ENCODE peak calls at places on chromosomes 5 and 9, in nine cellular contexts. R is Caco-2; Y is fibroblast of villous mesenchyme; D is cardiac muscle cell; I is WERI-Rb-1; S is CD8-positive, alpha-beta T cell; V is mammary epithelial cell; Z is HL-60; C is prostate gland. Q is an unnamed sample.

GRCh38 chr5:55899344-55899743 is 48.2 kb downstream of the IL31RA start:
- DNase-seq in S (no peak), V (peak; percentile 22), D (no peak), I (no peak), R (no peak), Z (no peak), C (no peak), Y (peak; percentile 34), Q (no peak)

GRCh38 chr5:66171349-66172344 is 27.5 kb downstream of the SREK1 start:
- DNase-seq in R (peak; percentile 48), I (peak; percentile 18), D (peak; percentile 56), Z (peak; percentile 2), C (peak; percentile 20), Y (peak; percentile 73), V (peak; percentile 43), S (peak; percentile 64), Q (peak; percentile 60)

GRCh38 chr9:123825337-123825736 is 104.6 kb downstream of the DENND1A start:
- DNase-seq in V (no peak), R (peak; percentile 16), D (no peak), Y (peak; percentile 17), I (no peak), S (no peak), Z (no peak), C (no peak), Q (no peak)

GRCh38 chr9:119137479-119137878 is 231.8 kb downstream of the BRINP1 start:
- DNase-seq in Y (no peak), Z (no peak), V (no peak), I (no peak), R (no peak), S (no peak), D (no peak), C (no peak), Q (no peak)

GRCh38 chr9:89363311-89363670 is 45.0 kb downstream of the SECISBP2 start:
- DNase-seq in I (no peak), Y (no peak), Z (no peak), C (no peak), D (no peak), V (no peak), S (no peak), R (no peak), Q (no peak)

GRCh38 chr5:60687927-60688720 is 11.8 kb downstream of the DEPDC1B start:
- DNase-seq in I (peak; percentile 21), V (peak; percentile 52), D (no peak), Y (peak; percentile 51), S (no peak), R (peak; percentile 65), C (no peak), Z (no peak), Q (peak; percentile 65)

GRCh38 chr9:126722922-126723806 is 81.7 kb upstream of the ZBTB43 start:
- DNase-seq in I (peak; percentile 88), R (no peak), Y (peak; percentile 16), V (no peak), S (peak; percentile 78), C (peak; percentile 36), D (peak; percentile 32), Z (no peak), Q (peak; percentile 84)

GRCh38 chr5:175856408-175856807 is 15.0 kb upstream of the CPLX2 start:
- DNase-seq in V (no peak), R (no peak), S (no peak), I (no peak), Y (no peak), C (no peak), Z (no peak), D (no peak), Q (no peak)

GRCh38 chr5:102341918-102342317 is 45.8 kb upstream of the SLCO4C1 start:
- DNase-seq in V (no peak), C (no peak), Z (no peak), Y (no peak), D (no peak), I (peak; percentile 12), S (no peak), R (no peak), Q (no peak)

GRCh38 chr9:116417464-116417863 is 263.9 kb downstream of the PAPPA start:
- DNase-seq in C (no peak), I (no peak), Z (no peak), S (no peak), D (no peak), Y (peak; percentile 38), R (no peak), V (peak; percentile 41), Q (no peak)

GRCh38 chr9:35364817-35365585 is 124.9 kb upstream of the RUSC2 start:
- DNase-seq in R (no peak), C (no peak), S (no peak), V (no peak), D (no peak), Z (no peak), I (no peak), Y (no peak), Q (no peak)

GRCh38 chr9:89486681-89487080 is 11.2 kb downstream of the SEMA4D start:
- DNase-seq in S (no peak), C (no peak), R (no peak), I (no peak), V (no peak), Z (no peak), Y (no peak), D (no peak), Q (no peak)

GRCh38 chr9:93114169-93114983 is 18.4 kb downstream of the CARD19 start:
- DNase-seq in Z (peak; percentile 58), Y (no peak), V (no peak), C (no peak), S (peak; percentile 14), D (no peak), I (no peak), R (no peak), Q (no peak)

GRCh38 chr5:107519900-107520354 is 150.8 kb downstream of the EFNA5 start:
- DNase-seq in V (peak; percentile 29), Y (peak; percentile 50), R (peak; percentile 8), I (no peak), C (no peak), S (no peak), D (peak; percentile 51), Z (no peak), Q (peak; percentile 82)

GRCh38 chr9:3746296-3747275 is 220.8 kb upstream of the RFX3 start:
- DNase-seq in S (no peak), Z (peak; percentile 14), Y (peak; percentile 80), V (peak; percentile 93), D (no peak), I (no peak), C (no peak), R (no peak), Q (no peak)

GRCh38 chr9:82763631-82764030 is 299.3 kb downstream of the RASEF start:
- DNase-seq in I (peak; percentile 80), D (no peak), S (no peak), R (peak; percentile 1), Z (no peak), V (no peak), C (no peak), Y (no peak), Q (peak; percentile 5)

GRCh38 chr9:36092509-36093215 is 43.9 kb upstream of the GLIPR2 start:
- DNase-seq in Y (peak; percentile 35), V (no peak), C (no peak), R (no peak), I (no peak), S (peak; percentile 27), Z (no peak), D (no peak), Q (peak; percentile 88)

GRCh38 chr9:87322840-87323635 is 174.6 kb upstream of the DAPK1 start:
- DNase-seq in I (no peak), D (no peak), Y (peak; percentile 58), Z (no peak), R (no peak), V (peak; percentile 51), C (no peak), S (no peak), Q (no peak)

GRCh38 chr9:13728917-13729811 is 449.7 kb upstream of the MPDZ start:
- DNase-seq in D (no peak), V (peak; percentile 79), Y (peak; percentile 17), I (no peak), C (no peak), R (no peak), Z (no peak), S (no peak), Q (no peak)

GRCh38 chr9:75505654-75506053 is 384.8 kb upstream of the PCSK5 start:
- DNase-seq in C (no peak), D (no peak), Y (no peak), I (no peak), S (no peak), Z (no peak), R (no peak), V (no peak), Q (no peak)
- H3K4me3 ChIP-seq in C (no peak overlapping the region), D (no peak overlapping the region), Y (no peak overlapping the region), I (no peak overlapping the region), S (no peak overlapping the region), Z (no peak overlapping the region), R (no peak overlapping the region), V (no peak overlapping the region), Q (no peak overlapping the region)

GRCh38 chr5:160672521-160672920 is 179.5 kb downstream of the ATP10B start:
- DNase-seq in V (no peak), D (no peak), R (no peak), Y (no peak), C (no peak), I (no peak), S (no peak), Z (no peak), Q (no peak)

GRCh38 chr5:160675988-160676387 is 176.0 kb downstream of the ATP10B start:
- DNase-seq in Y (no peak), I (no peak), C (no peak), S (no peak), D (peak; percentile 15), R (peak; percentile 26), V (no peak), Z (no peak), Q (peak; percentile 9)
- TF ChIP-seq CTCF in Y (no peak), I (no peak), C (no peak), S (no peak), D (no peak), R (no peak), V (no peak), Z (peak; percentile 9), Q (peak; percentile 19)

DNA sequence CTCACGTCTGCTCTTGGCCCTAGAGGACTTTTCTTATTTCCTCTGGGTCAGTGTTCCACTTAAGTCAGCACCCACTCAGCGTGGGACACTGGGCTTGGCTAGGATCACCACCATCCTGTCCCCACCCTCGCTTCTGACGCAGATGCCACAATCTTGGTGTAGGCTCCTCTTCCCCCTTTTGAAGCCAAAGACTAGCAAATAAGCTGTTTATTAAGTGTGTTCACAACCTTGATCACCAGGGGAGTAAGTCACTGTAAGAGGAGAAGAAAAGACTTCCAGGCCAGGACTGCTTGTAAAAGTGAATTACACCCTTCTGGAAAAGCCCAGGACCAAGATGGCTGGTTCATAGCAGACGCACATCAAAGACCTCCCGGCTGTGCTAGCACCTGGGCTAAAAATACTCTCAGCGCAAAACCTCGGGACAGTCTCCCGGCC is 69.6 kb downstream of the RAPGEF1 start:
- DNase-seq in C (no peak), I (no peak), D (no peak), S (peak; percentile 47), Y (no peak), Z (no peak), R (no peak), V (no peak), Q (no peak)
- H3K4me3 ChIP-seq in C (no peak overlapping the region), I (no peak overlapping the region), D (no peak overlapping the region), S (no peak overlapping the region), Y (no peak overlapping the region), Z (no peak overlapping the region), R (no peak overlapping the region), V (no peak overlapping the region), Q (peak overlapping the region; percentile 93)

DNA sequence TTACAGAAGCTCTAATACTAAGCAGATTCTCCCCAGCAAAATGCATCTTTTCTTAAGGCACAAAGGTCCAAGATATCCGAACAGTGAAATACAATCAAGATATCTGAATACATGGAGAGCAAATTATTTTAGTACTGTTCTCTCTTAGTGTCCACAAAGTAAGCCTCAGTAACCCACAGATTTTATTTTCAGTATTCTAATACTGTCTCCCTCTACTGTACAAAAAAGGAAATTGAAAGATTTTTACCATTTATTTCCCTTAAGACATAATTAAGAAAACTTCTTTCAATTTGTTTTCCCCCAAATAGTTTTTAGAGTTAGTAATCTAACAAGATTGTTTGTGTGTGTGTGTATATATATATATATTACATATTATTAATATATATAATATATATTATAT is 24.7 kb upstream of the NOL6 start:
- DNase-seq in Y (no peak), Z (no peak), R (no peak), I (no peak), C (no peak), D (no peak), V (no peak), S (no peak), Q (peak; percentile 4)
- TF ChIP-seq CTCF in Y (peak; percentile 38), Z (no peak), R (peak; percentile 27), I (no peak), C (no peak), D (peak; percentile 35), V (peak; percentile 35), S (peak; percentile 50), Q (no peak)

Q was measured in GM12865.